ENCODE peak calls at places on chromosomes 13 and 19, in six cellular contexts. F is activated B cell treated with CpG ODN at 0.5 μM for 24 hours, P is AG09319, G is HFFc6, D is mesothelial cell of epicardium, C is right atrium auricular region. Z is an unnamed sample.

GRCh38 chr13:79287994-79288795 is 117.9 kb downstream of the RBM26 start:
- DNase-seq in D (no peak), P (no peak), G (no peak), F (no peak), C (no peak), Z (no peak)

GRCh38 chr19:38686530-38686888 is 39.1 kb downstream of the ACTN4 start:
- DNase-seq in C (no peak), P (no peak), G (no peak), F (no peak), D (no peak), Z (no peak)

GRCh38 chr19:37987356-37988332 is 80.6 kb downstream of the SIPA1L3 start:
- DNase-seq in D (no peak), G (no peak), P (no peak), C (no peak), F (no peak), Z (peak; percentile 37)

GRCh38 chr13:87123987-87124784 is 547.0 kb upstream of the SLITRK5 start:
- DNase-seq in D (no peak), P (peak; percentile 79), G (peak; percentile 4), C (no peak), F (no peak), Z (peak; percentile 37)

GRCh38 chr19:40147693-40148347 is 43.4 kb upstream of the MAP3K10 start:
- DNase-seq in F (no peak), G (peak; percentile 60), D (no peak), P (peak; percentile 22), C (peak; percentile 59), Z (no peak)

GRCh38 chr13:84400711-84401110 is 518.4 kb upstream of the SLITRK1 start:
- DNase-seq in P (peak; percentile 18), D (no peak), F (no peak), G (peak; percentile 91), C (no peak), Z (no peak)

GRCh38 chr19:50555447-50556235 is 12.6 kb downstream of the LRRC4B start:
- DNase-seq in D (no peak), G (no peak), P (no peak), C (no peak), F (no peak), Z (no peak)

GRCh38 chr13:90386090-90386489 is 961.4 kb upstream of the MIR17HG start:
- DNase-seq in F (no peak), D (no peak), P (no peak), C (no peak), G (no peak), Z (no peak)

GRCh38 chr13:108984251-108984920 is 355.0 kb downstream of the MYO16 start:
- DNase-seq in P (no peak), C (no peak), F (no peak), D (no peak), G (no peak), Z (no peak)

GRCh38 chr13:106286811-106287210 is 248.7 kb downstream of the EFNB2 start:
- DNase-seq in D (no peak), G (no peak), C (no peak), F (no peak), P (no peak), Z (no peak)

GRCh38 chr19:11182994-11183393 is 14.4 kb downstream of the KANK2 start:
- DNase-seq in G (no peak), C (no peak), P (no peak), D (no peak), F (no peak), Z (no peak)

GRCh38 chr13:83498486-83499190 is 383.6 kb downstream of the SLITRK1 start:
- DNase-seq in C (no peak), F (no peak), P (peak; percentile 29), D (no peak), G (peak; percentile 83), Z (no peak)

GRCh38 chr19:5534787-5535586 is 32.8 kb downstream of the TINCR start:
- DNase-seq in P (no peak), D (no peak), F (no peak), G (no peak), C (no peak), Z (peak; percentile 46)

GRCh38 chr19:952680-953500 is 27.1 kb downstream of the ARID3A start:
- DNase-seq in P (no peak), C (no peak), G (no peak), D (no peak), F (no peak), Z (no peak)

GRCh38 chr19:52778811-52779210 is 7.8 kb downstream of the ZNF600 start:
- DNase-seq in D (no peak), G (no peak), P (no peak), C (no peak), F (no peak), Z (no peak)

GRCh38 chr13:75016225-75016624 is 465.7 kb downstream of the TBC1D4 start:
- DNase-seq in P (no peak), G (no peak), D (no peak), F (no peak), C (no peak), Z (no peak)

GRCh38 chr19:1843646-1844394 is 4.5 kb downstream of the REXO1 start:
- DNase-seq in D (no peak), C (no peak), G (no peak), F (no peak), P (no peak), Z (no peak)

GRCh38 chr13:110664673-110665072 is 41.2 kb downstream of the CARS2 start:
- DNase-seq in D (no peak), C (no peak), F (no peak), G (no peak), P (no peak), Z (no peak)

GRCh38 chr13:39263033-39263432 is 224.8 kb downstream of the NHLRC3 start:
- DNase-seq in P (no peak), D (no peak), C (peak; percentile 60), G (peak; percentile 39), F (no peak), Z (peak; percentile 27)

GRCh38 chr13:44932850-44933251 is 56.4 kb downstream of the NUFIP1 start:
- DNase-seq in D (no peak), G (peak; percentile 71), P (no peak), C (no peak), F (no peak), Z (no peak)

GRCh38 chr13:66264976-66265375 is 965.2 kb downstream of the PCDH9 start:
- DNase-seq in G (no peak), D (no peak), C (no peak), F (no peak), P (no peak), Z (peak; percentile 5)

DNA sequence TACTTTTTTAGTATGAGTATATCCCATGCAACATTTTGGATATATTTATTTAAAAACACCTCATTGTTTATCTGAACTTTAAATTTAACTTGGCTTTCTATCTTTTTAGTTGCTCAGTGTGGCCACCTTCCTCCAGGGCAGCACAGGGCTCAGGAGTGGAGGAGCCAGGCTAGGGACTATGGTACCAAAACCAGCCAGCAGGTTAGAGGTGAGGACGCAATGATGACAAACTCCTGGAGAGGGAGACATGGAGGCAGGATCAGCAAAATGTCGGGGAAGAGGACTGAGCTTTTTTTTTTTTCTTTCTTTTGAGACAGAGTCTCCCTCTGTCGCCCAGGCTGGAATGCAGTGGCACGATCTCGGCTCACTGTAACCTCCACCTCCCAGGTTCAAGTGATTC is 29.6 kb upstream of the CALM3 start:
- DNase-seq in F (no peak), D (no peak), C (peak; percentile 28), G (peak; percentile 7), P (no peak), Z (peak; percentile 20)
- TF ChIP-seq CTCF in F (no peak), D (no peak), C (no peak), G (peak; percentile 42), P (peak; percentile 7), Z (no peak)

DNA sequence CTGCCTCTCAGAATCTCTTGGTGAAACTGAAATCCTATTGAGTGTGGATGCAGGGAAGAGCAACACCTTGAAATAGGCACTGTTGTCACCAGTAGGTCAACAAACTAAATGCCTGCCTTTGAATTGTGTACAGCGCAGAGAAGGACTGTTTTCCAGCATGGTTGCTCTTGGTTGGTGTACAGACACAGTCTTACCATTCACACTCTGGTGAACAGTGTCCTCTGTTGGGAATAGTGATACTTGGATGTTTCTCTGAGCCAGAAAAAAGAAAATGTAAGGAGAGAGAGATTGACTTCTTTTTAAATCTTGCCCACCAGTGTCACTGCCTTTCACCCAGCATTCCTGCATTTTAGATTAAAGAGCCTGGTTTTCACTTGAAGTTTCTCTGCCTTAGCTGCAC is 179.7 kb downstream of the STK24 start:
- DNase-seq in F (no peak), D (no peak), C (no peak), P (no peak), G (no peak), Z (no peak)
- TF ChIP-seq CTCF in F (no peak), D (no peak), C (peak; percentile 51), P (peak; percentile 46), G (no peak), Z (no peak)

DNA sequence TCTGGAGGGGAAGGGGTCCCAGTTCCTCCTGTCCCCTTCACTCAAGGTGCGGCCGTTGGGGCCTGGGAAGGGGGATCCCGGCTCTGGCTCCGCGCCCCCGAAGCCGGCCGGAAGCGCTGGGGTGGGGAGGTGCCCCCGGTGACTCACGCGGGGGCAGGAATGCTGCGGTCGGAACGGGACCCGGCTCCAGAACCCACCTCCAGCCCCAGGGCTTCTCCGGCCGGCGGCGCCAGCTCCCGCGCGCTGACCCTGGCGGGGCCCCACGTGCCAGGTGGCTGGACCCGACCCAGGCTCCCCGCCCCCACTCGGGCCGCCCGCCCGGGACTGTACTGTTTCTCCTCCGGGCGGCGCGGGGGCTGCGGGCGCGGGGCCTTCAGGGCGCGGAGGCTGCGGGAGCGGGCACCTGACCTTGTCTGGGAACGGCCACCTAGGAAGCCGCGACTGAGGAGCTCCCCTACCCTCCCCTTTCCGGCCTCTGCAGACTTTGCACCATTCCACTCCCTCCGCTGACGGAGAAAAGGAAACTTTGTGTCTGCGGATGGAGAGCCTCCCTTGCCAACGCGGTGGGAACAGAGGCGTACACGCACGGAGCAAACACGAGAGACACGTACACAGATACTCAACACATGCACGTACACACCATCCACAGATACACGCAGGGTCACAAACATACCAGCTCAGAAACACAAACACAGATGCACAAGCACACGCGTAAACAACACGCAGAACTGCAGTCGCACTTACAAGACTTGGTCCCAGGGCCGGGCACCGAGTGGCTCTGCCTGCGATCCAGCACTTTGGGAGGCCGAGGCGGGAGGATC is 7.2 kb downstream of the AXL start:
- DNase-seq in D (peak; percentile 66), P (peak; percentile 86), C (peak; percentile 80), F (no peak), G (peak; percentile 87), Z (peak; percentile 76)
- TF ChIP-seq CTCF in D (no peak), P (no peak), C (peak; percentile 27), F (no peak), G (peak; percentile 36), Z (no peak)

DNA sequence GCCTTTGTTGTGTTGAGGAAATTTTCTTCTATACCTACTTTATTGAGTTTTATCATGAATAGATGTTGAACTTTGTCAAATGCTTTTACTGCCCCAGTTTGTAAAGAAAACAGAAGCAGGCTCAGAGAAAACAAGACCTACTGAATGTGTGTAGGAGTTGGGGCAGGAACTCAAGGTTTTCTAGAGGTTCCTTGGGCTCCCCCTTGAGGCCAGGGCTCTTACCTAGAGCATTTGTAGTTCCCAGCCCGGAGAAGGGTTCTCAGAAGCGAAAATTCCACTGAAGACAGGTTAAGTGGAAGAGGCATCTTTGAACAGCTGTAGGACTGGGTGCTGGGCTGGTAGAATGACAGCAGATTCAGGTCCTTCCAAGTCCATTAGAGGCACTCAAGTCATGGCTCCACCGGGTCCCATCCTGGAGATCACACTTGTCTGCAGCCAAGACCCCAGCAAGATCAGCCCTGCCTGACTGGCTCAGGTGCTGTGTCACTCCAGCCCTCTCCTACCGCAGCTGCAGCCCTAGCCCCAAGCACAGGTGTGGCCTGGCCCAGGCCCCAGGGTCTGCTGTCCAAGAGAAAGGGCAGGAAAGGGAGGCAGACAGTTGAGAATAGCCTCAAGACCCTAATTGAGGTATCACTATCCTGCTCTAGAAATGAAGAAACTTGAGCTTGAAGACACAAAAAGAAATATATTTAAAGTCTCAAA is 425.5 kb downstream of the PCDH20 start:
- DNase-seq in G (no peak), C (no peak), D (no peak), F (no peak), P (no peak), Z (no peak)
- TF ChIP-seq CTCF in G (no peak), C (no peak), D (no peak), F (no peak), P (no peak), Z (no peak)

Z was measured in nephron progenitor cell.